ENCODE peak calls at places on chromosomes 5 and 9, in five cellular contexts. H is body of pancreas, C is stomach, X is sigmoid colon, L is endothelial cell of umbilical vein. E is an unnamed sample.

GRCh38 chr5:171509467-171509866 is 90.0 kb downstream of the FGF18 start:
- DNase-seq in X (no peak), H (no peak), C (no peak), L (no peak), E (no peak)

GRCh38 chr9:4334439-4334838 is 34.6 kb upstream of the GLIS3 start:
- DNase-seq in C (peak), H (peak), L (peak), X (no peak), E (peak)

GRCh38 chr5:85288914-85289313 is 904.2 kb upstream of the EDIL3 start:
- DNase-seq in H (no peak), L (no peak), C (no peak), X (no peak), E (no peak)

GRCh38 chr9:38059233-38059936 is 9.6 kb downstream of the SHB start:
- DNase-seq in X (no peak), H (no peak), C (no peak), L (peak), E (no peak)

GRCh38 chr9:136014147-136014927 is 53.2 kb upstream of the UBAC1 start:
- DNase-seq in C (no peak), L (no peak), H (no peak), X (peak), E (peak)

GRCh38 chr5:5372511-5372910 is 50.0 kb upstream of the ICE1 start:
- DNase-seq in H (no peak), C (no peak), X (no peak), L (no peak), E (no peak)

GRCh38 chr9:36400332-36401178 is 486 bp upstream of the RNF38 start:
- DNase-seq in L (peak), H (peak), X (peak), C (peak), E (peak)

GRCh38 chr5:1502737-1503120 is 21.0 kb downstream of the LPCAT1 start:
- DNase-seq in H (no peak), C (no peak), L (no peak), X (no peak), E (no peak)

GRCh38 chr9:114616684-114617520 is 5.8 kb downstream of the TMEM268 start:
- DNase-seq in C (peak), H (peak), L (no peak), X (peak), E (peak)

GRCh38 chr5:57598756-57599155 is 116.1 kb upstream of the ACTBL2 start:
- DNase-seq in H (no peak), C (no peak), L (peak), X (no peak), E (no peak)

GRCh38 chr9:77753183-77753582 is 105.1 kb upstream of the GNA14 start:
- DNase-seq in L (no peak), X (no peak), H (no peak), C (no peak), E (no peak)

GRCh38 chr9:14985419-14985818 is 75.2 kb upstream of the FREM1 start:
- DNase-seq in X (no peak), C (no peak), H (no peak), L (no peak), E (no peak)

GRCh38 chr9:34501889-34502425 is 20.8 kb downstream of the ENHO start:
- DNase-seq in H (peak), C (peak), L (peak), X (peak), E (peak)

GRCh38 chr5:123807177-123807900 is 295.4 kb downstream of the CSNK1G3 start:
- DNase-seq in H (no peak), L (no peak), X (no peak), C (no peak), E (no peak)

GRCh38 chr9:137032893-137033292 is 1.0 kb upstream of the FUT7 start:
- DNase-seq in L (no peak), H (no peak), X (peak), C (no peak), E (no peak)

DNA sequence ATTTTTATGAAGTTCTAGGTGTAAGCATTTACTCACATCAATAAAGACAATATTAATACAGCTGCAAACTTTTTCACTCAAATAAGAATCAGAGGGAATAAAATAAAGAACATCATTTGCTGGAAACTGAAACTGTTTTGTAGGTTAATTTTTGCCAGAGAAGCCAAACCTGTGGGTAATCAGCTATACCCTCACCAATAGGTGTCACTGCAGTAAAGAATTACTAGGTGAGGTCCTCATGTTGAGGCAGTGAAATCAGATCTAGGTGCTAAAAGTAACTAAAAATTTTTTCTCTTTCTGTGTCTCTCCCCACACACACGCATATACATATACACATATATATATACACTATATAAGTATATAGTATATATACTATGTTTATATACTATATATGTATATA is 1016.3 kb upstream of the SEMA6A start:
- DNase-seq in H (no peak), L (no peak), X (no peak), C (no peak), E (no peak)
- TF ChIP-seq CTCF in H (peak), L (no peak), X (no peak), C (no peak), E (no peak)

GRCh38 chr5:91651704-91652103 is 268.6 kb upstream of the ARRDC3 start:
- DNase-seq in C (no peak), L (no peak), H (peak), X (no peak), E (no peak)
- H3K27ac ChIP-seq in C (no peak), L (no peak), H (no peak), X (no peak), E (no peak)

GRCh38 chr5:138936968-138937345 is 61.8 kb upstream of the LRRTM2 start:
- DNase-seq in X (no peak), L (no peak), H (no peak), C (no peak), E (no peak)

GRCh38 chr5:138933522-138934290 is 58.6 kb upstream of the LRRTM2 start:
- DNase-seq in X (no peak), L (no peak), H (no peak), C (peak), E (no peak)

GRCh38 chr5:138936225-138936967 is 61.3 kb upstream of the LRRTM2 start:
- DNase-seq in H (no peak), C (peak), L (peak), X (no peak), E (no peak)

GRCh38 chr5:138934971-138935370 is 59.8 kb upstream of the LRRTM2 start:
- DNase-seq in X (no peak), H (no peak), C (peak), L (no peak), E (no peak)

GRCh38 chr5:138935466-138935865 is 60.3 kb upstream of the LRRTM2 start:
- DNase-seq in H (no peak), L (no peak), C (peak), X (no peak), E (no peak)
- TF ChIP-seq POLR2A in H (no peak), L (no peak), C (no peak), X (no peak), E (no peak)

DNA sequence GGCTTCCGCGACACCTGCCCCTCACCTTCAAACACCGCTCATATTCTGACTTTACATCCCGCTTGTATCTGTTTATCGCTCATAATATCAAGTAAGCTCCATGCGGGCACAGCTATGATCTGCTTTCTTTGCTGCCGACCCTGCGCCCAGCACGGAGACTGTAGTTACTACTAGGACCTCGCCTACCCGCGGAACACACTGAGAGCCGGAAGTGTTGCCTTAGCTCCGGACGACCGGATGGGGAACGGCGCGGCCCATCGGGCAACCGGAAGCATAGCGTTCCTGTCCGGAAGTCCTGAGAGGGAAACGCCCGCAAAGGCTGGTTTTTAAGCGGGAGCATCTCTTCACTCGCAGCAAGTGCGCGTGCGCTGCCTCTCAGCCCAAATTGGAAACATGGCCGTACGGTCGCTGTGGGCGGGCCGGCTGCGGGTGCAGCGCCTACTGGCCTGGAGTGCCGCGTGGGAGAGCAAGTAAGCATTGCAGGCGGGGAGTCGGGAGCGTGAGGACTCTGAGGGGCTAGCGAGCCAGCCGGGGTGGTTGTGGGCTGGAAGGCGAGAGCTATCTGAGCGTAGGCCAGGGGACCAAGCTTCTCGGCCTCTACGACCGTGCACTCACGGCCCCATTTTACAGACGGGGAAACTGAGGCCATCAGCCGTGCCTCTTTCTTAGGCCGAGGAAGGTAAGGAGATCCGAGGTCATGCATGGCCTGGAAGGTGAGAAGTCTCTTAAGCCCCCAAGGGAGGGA is at the start of gene GRPEL2:
- DNase-seq in C (peak), L (peak), H (peak), X (peak), E (peak)
- TF ChIP-seq CTCF in C (no peak), L (no peak), H (no peak), X (no peak), E (peak)

E was measured in transverse colon.